ENCODE peak calls at places on chromosomes 3 and 15, in ten cellular contexts. One of them, this sample, is unnamed.

GRCh38 chr3:58353722-58354553 is 21.2 kb downstream of the PXK start:
- DNase-seq in AG04450: no peak
- DNase-seq in activated T-cell treated with anti-CD3 and anti-CD28 coated beads for 1 hour: no peak
- DNase-seq in stimulated activated naive CD8-positive, alpha-beta T cell treated with anti-CD3 and anti-CD28 coated beads, Interleukin-15, amount 100 ng/mL, for 72 hours: peak; percentile 40
- DNase-seq in osteocyte: no peak
- DNase-seq in epithelial cell of proximal tubule: no peak
- DNase-seq in T47D: peak; percentile 44
- DNase-seq in LoVo: no peak
- DNase-seq in SK-MEL-5: no peak
- DNase-seq in NCI-H1092: no peak
- DNase-seq in this sample: peak; percentile 54

GRCh38 chr15:90013503-90013937 is 12.4 kb downstream of the ZNF710 start:
- DNase-seq in T47D: no peak
- DNase-seq in NCI-H1092: no peak
- DNase-seq in stimulated activated naive CD8-positive, alpha-beta T cell treated with anti-CD3 and anti-CD28 coated beads, Interleukin-15, amount 100 ng/mL, for 72 hours: no peak
- DNase-seq in osteocyte: no peak
- DNase-seq in epithelial cell of proximal tubule: no peak
- DNase-seq in SK-MEL-5: no peak
- DNase-seq in LoVo: no peak
- DNase-seq in activated T-cell treated with anti-CD3 and anti-CD28 coated beads for 1 hour: no peak
- DNase-seq in AG04450: no peak
- DNase-seq in this sample: no peak

GRCh38 chr15:80093854-80094418 is 34.5 kb downstream of the ZFAND6 start:
- DNase-seq in activated T-cell treated with anti-CD3 and anti-CD28 coated beads for 1 hour: no peak
- DNase-seq in stimulated activated naive CD8-positive, alpha-beta T cell treated with anti-CD3 and anti-CD28 coated beads, Interleukin-15, amount 100 ng/mL, for 72 hours: no peak
- DNase-seq in NCI-H1092: no peak
- DNase-seq in osteocyte: no peak
- DNase-seq in LoVo: peak; percentile 36
- DNase-seq in SK-MEL-5: peak; percentile 46
- DNase-seq in epithelial cell of proximal tubule: no peak
- DNase-seq in T47D: peak; percentile 35
- DNase-seq in AG04450: no peak
- DNase-seq in this sample: no peak

GRCh38 chr3:114450008-114450596 is 156.3 kb downstream of the TIGIT start:
- DNase-seq in SK-MEL-5: no peak
- DNase-seq in stimulated activated naive CD8-positive, alpha-beta T cell treated with anti-CD3 and anti-CD28 coated beads, Interleukin-15, amount 100 ng/mL, for 72 hours: no peak
- DNase-seq in LoVo: no peak
- DNase-seq in AG04450: no peak
- DNase-seq in osteocyte: no peak
- DNase-seq in NCI-H1092: no peak
- DNase-seq in activated T-cell treated with anti-CD3 and anti-CD28 coated beads for 1 hour: no peak
- DNase-seq in epithelial cell of proximal tubule: no peak
- DNase-seq in T47D: peak; percentile 6
- DNase-seq in this sample: no peak

GRCh38 chr15:85771781-85772445 is 22.8 kb downstream of the KLHL25 start:
- DNase-seq in activated T-cell treated with anti-CD3 and anti-CD28 coated beads for 1 hour: no peak
- DNase-seq in AG04450: no peak
- DNase-seq in T47D: no peak
- DNase-seq in stimulated activated naive CD8-positive, alpha-beta T cell treated with anti-CD3 and anti-CD28 coated beads, Interleukin-15, amount 100 ng/mL, for 72 hours: no peak
- DNase-seq in SK-MEL-5: no peak
- DNase-seq in NCI-H1092: no peak
- DNase-seq in osteocyte: no peak
- DNase-seq in LoVo: no peak
- DNase-seq in epithelial cell of proximal tubule: no peak
- DNase-seq in this sample: no peak

GRCh38 chr15:80211976-80212375 is 40.0 kb downstream of the CTXND1 start:
- DNase-seq in epithelial cell of proximal tubule: no peak
- DNase-seq in AG04450: no peak
- DNase-seq in NCI-H1092: no peak
- DNase-seq in activated T-cell treated with anti-CD3 and anti-CD28 coated beads for 1 hour: no peak
- DNase-seq in stimulated activated naive CD8-positive, alpha-beta T cell treated with anti-CD3 and anti-CD28 coated beads, Interleukin-15, amount 100 ng/mL, for 72 hours: no peak
- DNase-seq in osteocyte: peak; percentile 15
- DNase-seq in T47D: no peak
- DNase-seq in LoVo: no peak
- DNase-seq in SK-MEL-5: no peak
- DNase-seq in this sample: no peak

GRCh38 chr15:25777047-25777446 is 86.1 kb downstream of the ATP10A start:
- DNase-seq in AG04450: no peak
- DNase-seq in SK-MEL-5: no peak
- DNase-seq in LoVo: no peak
- DNase-seq in osteocyte: peak; percentile 67
- DNase-seq in NCI-H1092: no peak
- DNase-seq in activated T-cell treated with anti-CD3 and anti-CD28 coated beads for 1 hour: no peak
- DNase-seq in epithelial cell of proximal tubule: no peak
- DNase-seq in T47D: no peak
- DNase-seq in stimulated activated naive CD8-positive, alpha-beta T cell treated with anti-CD3 and anti-CD28 coated beads, Interleukin-15, amount 100 ng/mL, for 72 hours: no peak
- DNase-seq in this sample: no peak

GRCh38 chr3:47456984-47457383 is 18.8 kb downstream of the SCAP start:
- DNase-seq in epithelial cell of proximal tubule: no peak
- DNase-seq in LoVo: no peak
- DNase-seq in T47D: no peak
- DNase-seq in activated T-cell treated with anti-CD3 and anti-CD28 coated beads for 1 hour: no peak
- DNase-seq in osteocyte: no peak
- DNase-seq in stimulated activated naive CD8-positive, alpha-beta T cell treated with anti-CD3 and anti-CD28 coated beads, Interleukin-15, amount 100 ng/mL, for 72 hours: no peak
- DNase-seq in SK-MEL-5: no peak
- DNase-seq in NCI-H1092: no peak
- DNase-seq in AG04450: no peak
- DNase-seq in this sample: no peak

GRCh38 chr15:62708470-62708869 is 334.1 kb upstream of the TPM1 start:
- DNase-seq in stimulated activated naive CD8-positive, alpha-beta T cell treated with anti-CD3 and anti-CD28 coated beads, Interleukin-15, amount 100 ng/mL, for 72 hours: no peak
- DNase-seq in SK-MEL-5: no peak
- DNase-seq in T47D: no peak
- DNase-seq in LoVo: no peak
- DNase-seq in AG04450: no peak
- DNase-seq in NCI-H1092: no peak
- DNase-seq in epithelial cell of proximal tubule: no peak
- DNase-seq in activated T-cell treated with anti-CD3 and anti-CD28 coated beads for 1 hour: no peak
- DNase-seq in osteocyte: no peak
- DNase-seq in this sample: no peak

GRCh38 chr15:57566840-57567239 is 24.9 kb upstream of the MYZAP start:
- DNase-seq in epithelial cell of proximal tubule: no peak
- DNase-seq in LoVo: peak; percentile 83
- DNase-seq in NCI-H1092: no peak
- DNase-seq in stimulated activated naive CD8-positive, alpha-beta T cell treated with anti-CD3 and anti-CD28 coated beads, Interleukin-15, amount 100 ng/mL, for 72 hours: no peak
- DNase-seq in AG04450: no peak
- DNase-seq in osteocyte: no peak
- DNase-seq in T47D: no peak
- DNase-seq in SK-MEL-5: peak; percentile 14
- DNase-seq in activated T-cell treated with anti-CD3 and anti-CD28 coated beads for 1 hour: no peak
- DNase-seq in this sample: no peak

GRCh38 chr15:85155360-85155759 is 173.7 kb downstream of the PDE8A start:
- DNase-seq in stimulated activated naive CD8-positive, alpha-beta T cell treated with anti-CD3 and anti-CD28 coated beads, Interleukin-15, amount 100 ng/mL, for 72 hours: no peak
- DNase-seq in osteocyte: no peak
- DNase-seq in SK-MEL-5: no peak
- DNase-seq in NCI-H1092: no peak
- DNase-seq in LoVo: no peak
- DNase-seq in AG04450: no peak
- DNase-seq in activated T-cell treated with anti-CD3 and anti-CD28 coated beads for 1 hour: no peak
- DNase-seq in epithelial cell of proximal tubule: no peak
- DNase-seq in T47D: no peak
- DNase-seq in this sample: no peak

GRCh38 chr3:37986479-37987314 is 3.9 kb upstream of the VILL start:
- DNase-seq in LoVo: peak; percentile 89
- DNase-seq in SK-MEL-5: no peak
- DNase-seq in AG04450: no peak
- DNase-seq in stimulated activated naive CD8-positive, alpha-beta T cell treated with anti-CD3 and anti-CD28 coated beads, Interleukin-15, amount 100 ng/mL, for 72 hours: no peak
- DNase-seq in NCI-H1092: no peak
- DNase-seq in epithelial cell of proximal tubule: no peak
- DNase-seq in T47D: peak; percentile 46
- DNase-seq in osteocyte: no peak
- DNase-seq in activated T-cell treated with anti-CD3 and anti-CD28 coated beads for 1 hour: no peak
- DNase-seq in this sample: no peak

GRCh38 chr3:28752290-28752689 is 403.7 kb upstream of the AZI2 start:
- DNase-seq in LoVo: no peak
- DNase-seq in AG04450: no peak
- DNase-seq in SK-MEL-5: no peak
- DNase-seq in T47D: no peak
- DNase-seq in activated T-cell treated with anti-CD3 and anti-CD28 coated beads for 1 hour: no peak
- DNase-seq in osteocyte: no peak
- DNase-seq in NCI-H1092: no peak
- DNase-seq in epithelial cell of proximal tubule: no peak
- DNase-seq in stimulated activated naive CD8-positive, alpha-beta T cell treated with anti-CD3 and anti-CD28 coated beads, Interleukin-15, amount 100 ng/mL, for 72 hours: no peak
- DNase-seq in this sample: no peak

GRCh38 chr3:24683511-24684384 is 189.1 kb upstream of the THRB start:
- DNase-seq in osteocyte: no peak
- DNase-seq in NCI-H1092: no peak
- DNase-seq in epithelial cell of proximal tubule: no peak
- DNase-seq in LoVo: peak; percentile 45
- DNase-seq in AG04450: peak; percentile 41
- DNase-seq in T47D: peak; percentile 68
- DNase-seq in SK-MEL-5: peak; percentile 49
- DNase-seq in activated T-cell treated with anti-CD3 and anti-CD28 coated beads for 1 hour: no peak
- DNase-seq in stimulated activated naive CD8-positive, alpha-beta T cell treated with anti-CD3 and anti-CD28 coated beads, Interleukin-15, amount 100 ng/mL, for 72 hours: no peak
- DNase-seq in this sample: no peak

GRCh38 chr15:57234156-57234555 is 142.1 kb upstream of the CGNL1 start:
- DNase-seq in AG04450: no peak
- DNase-seq in T47D: no peak
- DNase-seq in stimulated activated naive CD8-positive, alpha-beta T cell treated with anti-CD3 and anti-CD28 coated beads, Interleukin-15, amount 100 ng/mL, for 72 hours: no peak
- DNase-seq in NCI-H1092: no peak
- DNase-seq in epithelial cell of proximal tubule: no peak
- DNase-seq in SK-MEL-5: no peak
- DNase-seq in LoVo: no peak
- DNase-seq in osteocyte: no peak
- DNase-seq in activated T-cell treated with anti-CD3 and anti-CD28 coated beads for 1 hour: no peak
- DNase-seq in this sample: no peak